ENCODE peak calls at places on chromosomes 11 and 22, in four cellular contexts. E is K562, H is SK-N-SH, L is HepG2. N is an unnamed sample.

GRCh38 chr11:2766166-2766565 is 66.4 kb upstream of the KCNQ1OT1 start:
- DNase-seq in E (no peak), H (no peak), L (no peak), N (no peak)

GRCh38 chr11:65541093-65542010 is 16.5 kb downstream of the SCYL1 start:
- DNase-seq in E (no peak), H (no peak), L (no peak), N (no peak)

GRCh38 chr11:46692450-46692849 is 8.0 kb downstream of the ARHGAP1 start:
- DNase-seq in E (no peak), H (no peak), L (no peak), N (no peak)

GRCh38 chr11:120394119-120394518 is 57.9 kb downstream of the ARHGEF12 start:
- DNase-seq in E (no peak), H (no peak), L (no peak), N (no peak)

GRCh38 chr11:116857316-116857715 is 19.9 kb upstream of the APOA1 start:
- DNase-seq in E (no peak), H (no peak), L (no peak), N (no peak)

GRCh38 chr11:92453055-92453454 is 228.4 kb downstream of the FAT3 start:
- DNase-seq in E (no peak), H (no peak), L (no peak), N (no peak)

GRCh38 chr11:112113539-112114457 is 27.1 kb downstream of the SDHD start:
- DNase-seq in E (peak), H (peak), L (peak), N (no peak)

GRCh38 chr11:90491466-90491865 is 268.6 kb upstream of the CHORDC1 start:
- DNase-seq in E (no peak), H (no peak), L (no peak), N (no peak)

GRCh38 chr11:119198925-119199324 is 7.2 kb upstream of the CBL start:
- DNase-seq in E (no peak), H (no peak), L (no peak), N (no peak)

GRCh38 chr22:41314821-41315220 is 13.5 kb downstream of the ZC3H7B start:
- DNase-seq in E (no peak), H (no peak), L (no peak), N (no peak)

GRCh38 chr22:24954114-24954463 is 1.6 kb downstream of the KIAA1671 start:
- DNase-seq in E (no peak), H (no peak), L (peak), N (no peak)

GRCh38 chr11:48170840-48171233 is 45.8 kb upstream of the OR4B1 start:
- DNase-seq in E (no peak), H (no peak), L (no peak), N (no peak)

GRCh38 chr11:77823775-77824174 is 2.8 kb downstream of the AAMDC start:
- DNase-seq in E (no peak), H (no peak), L (peak), N (no peak)

GRCh38 chr11:27635567-27636037 is 64.7 kb downstream of the BDNF start:
- DNase-seq in E (no peak), H (no peak), L (no peak), N (no peak)

GRCh38 chr22:50531546-50532352 is 1.9 kb upstream of the TYMP start:
- DNase-seq in E (no peak), H (peak), L (no peak), N (no peak)

GRCh38 chr11:102666331-102666957 is 39.1 kb downstream of the MMP27 start:
- DNase-seq in E (peak), H (peak), L (peak), N (peak)

GRCh38 chr22:24021304-24021703 is 10.2 kb downstream of the CABIN1 start:
- DNase-seq in E (no peak), H (no peak), L (no peak), N (no peak)

GRCh38 chr11:119478711-119479285 is 55.8 kb upstream of the THY1 start:
- DNase-seq in E (no peak), H (no peak), L (no peak), N (no peak)

GRCh38 chr11:66011239-66011784 is 496 bp upstream of the CST6 start:
- DNase-seq in E (no peak), H (no peak), L (no peak), N (no peak)

GRCh38 chr11:65589444-65590239 is 6.0 kb downstream of the KCNK7 start:
- DNase-seq in E (peak), H (no peak), L (no peak), N (no peak)

GRCh38 chr11:283405-284080 is 5.3 kb downstream of the NLRP6 start:
- DNase-seq in E (no peak), H (no peak), L (no peak), N (no peak)

GRCh38 chr11:46071091-46071490 is 50.2 kb downstream of the PHF21A start:
- DNase-seq in E (no peak), H (no peak), L (no peak), N (no peak)

GRCh38 chr22:45688606-45689080 is 17.0 kb downstream of the ATXN10 start:
- DNase-seq in E (no peak), H (peak), L (no peak), N (no peak)

GRCh38 chr11:118841469-118842222 is 42.0 kb upstream of the CXCR5 start:
- DNase-seq in E (no peak), H (no peak), L (peak), N (no peak)

GRCh38 chr11:46521947-46522681 is 71.7 kb downstream of the AMBRA1 start:
- DNase-seq in E (no peak), H (no peak), L (no peak), N (no peak)

GRCh38 chr22:44129614-44129976 is 51.1 kb upstream of the PARVG start:
- DNase-seq in E (peak), H (peak), L (no peak), N (no peak)

GRCh38 chr22:24585927-24586546 is 6.8 kb downstream of the LRRC75B start:
- DNase-seq in E (no peak), H (no peak), L (no peak), N (no peak)

GRCh38 chr11:35274909-35275807 is 136.2 kb downstream of the CD44 start:
- DNase-seq in E (no peak), H (no peak), L (peak), N (no peak)

GRCh38 chr11:101336155-101336554 is 206.5 kb upstream of the PGR start:
- DNase-seq in E (no peak), H (no peak), L (no peak), N (no peak)

GRCh38 chr22:27881404-27881803 is 37.7 kb downstream of the PITPNB start:
- DNase-seq in E (no peak), H (no peak), L (no peak), N (no peak)

GRCh38 chr11:2770556-2771301 is 70.9 kb upstream of the KCNQ1OT1 start:
- DNase-seq in E (no peak), H (no peak), L (no peak), N (no peak)

GRCh38 chr11:10075141-10075540 is 218.9 kb downstream of the SBF2 start:
- DNase-seq in E (no peak), H (no peak), L (no peak), N (no peak)

GRCh38 chr22:27629908-27630733 is 171.4 kb downstream of the MN1 start:
- DNase-seq in E (no peak), H (no peak), L (no peak), N (no peak)

GRCh38 chr11:132312161-132312560 is 941.7 kb downstream of the NTM start:
- DNase-seq in E (no peak), H (no peak), L (no peak), N (no peak)

GRCh38 chr11:61334434-61335354 is 1.7 kb downstream of the TKFC start:
- DNase-seq in E (no peak), H (no peak), L (peak), N (no peak)

GRCh38 chr11:126118806-126119205 is 56.1 kb upstream of the CDON start:
- DNase-seq in E (no peak), H (no peak), L (no peak), N (no peak)

GRCh38 chr11:94968334-94968958 is 4.9 kb downstream of the CWC15 start:
- DNase-seq in E (no peak), H (peak), L (peak), N (no peak)

GRCh38 chr11:20112291-20113146 is 47.8 kb downstream of the DBX1 start:
- DNase-seq in E (peak), H (peak), L (no peak), N (peak)

DNA sequence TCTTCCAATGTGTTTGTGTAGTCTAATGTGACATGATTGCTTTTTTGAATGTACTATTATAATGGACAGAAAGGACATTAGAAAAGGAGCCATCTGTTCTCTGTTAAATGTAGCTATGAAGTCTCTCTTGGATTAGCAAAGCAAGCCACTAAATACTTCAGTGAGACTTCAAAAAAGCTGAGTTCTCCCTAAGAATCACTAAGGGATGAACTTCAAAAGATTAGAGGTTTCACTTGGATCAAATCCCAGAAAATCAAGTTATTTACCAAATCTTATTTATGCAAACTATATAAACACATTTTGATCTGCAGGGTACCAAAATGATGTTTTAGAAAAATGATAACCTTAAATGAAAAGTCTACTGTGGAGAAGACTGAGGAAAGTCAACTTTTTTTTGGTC is 82.1 kb upstream of the MTMR2 start:
- DNase-seq in E (no peak), H (no peak), L (no peak), N (no peak)
- TF ChIP-seq CTCF in E (no peak), H (no peak), L (no peak), N (no peak)

DNA sequence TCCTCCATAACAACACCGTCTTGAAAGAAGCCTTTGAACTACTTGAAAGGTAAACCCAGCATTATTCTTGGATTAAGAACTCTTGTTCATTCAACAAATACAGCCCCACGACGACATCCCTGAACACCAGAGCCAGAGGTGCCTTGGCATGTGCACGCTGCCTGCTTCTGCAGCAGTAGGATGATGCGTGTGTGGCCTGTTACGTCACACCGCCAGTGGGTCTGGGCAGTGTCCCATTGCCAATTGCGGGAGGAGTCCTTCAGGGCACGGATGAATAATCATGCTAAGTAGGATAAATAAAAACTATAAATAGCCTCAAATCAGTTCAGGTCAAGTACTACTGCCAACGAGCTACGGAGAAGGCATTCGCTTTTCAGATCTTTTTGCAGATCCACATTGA is 380.5 kb downstream of the SHANK2 start:
- DNase-seq in E (no peak), H (no peak), L (no peak), N (no peak)
- TF ChIP-seq SIN3A in E (no peak), H (no peak), L (no peak), N (no peak)

DNA sequence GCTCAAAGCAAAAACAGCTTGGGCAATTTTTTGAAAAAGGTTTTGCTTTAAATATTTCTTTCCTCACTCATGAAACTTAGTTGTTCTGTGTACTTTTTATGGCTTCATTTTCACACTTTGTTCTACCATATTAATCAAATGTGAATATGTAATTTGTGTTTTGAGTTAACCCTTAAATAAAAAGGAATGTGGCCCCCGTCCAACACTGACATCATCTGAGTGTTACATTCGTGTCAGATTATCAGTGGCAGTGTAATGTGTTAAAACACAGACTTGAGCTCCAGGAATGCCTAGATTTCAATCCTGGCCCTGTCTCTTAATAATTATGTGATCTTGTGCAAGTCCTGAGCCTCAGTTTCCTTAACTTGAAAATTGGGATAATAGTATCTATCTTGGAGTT is 5.6 kb downstream of the RTN3 start:
- DNase-seq in E (no peak), H (no peak), L (no peak), N (no peak)
- H3K4me3 ChIP-seq in E (no peak), H (no peak), L (no peak), N (no peak)

DNA sequence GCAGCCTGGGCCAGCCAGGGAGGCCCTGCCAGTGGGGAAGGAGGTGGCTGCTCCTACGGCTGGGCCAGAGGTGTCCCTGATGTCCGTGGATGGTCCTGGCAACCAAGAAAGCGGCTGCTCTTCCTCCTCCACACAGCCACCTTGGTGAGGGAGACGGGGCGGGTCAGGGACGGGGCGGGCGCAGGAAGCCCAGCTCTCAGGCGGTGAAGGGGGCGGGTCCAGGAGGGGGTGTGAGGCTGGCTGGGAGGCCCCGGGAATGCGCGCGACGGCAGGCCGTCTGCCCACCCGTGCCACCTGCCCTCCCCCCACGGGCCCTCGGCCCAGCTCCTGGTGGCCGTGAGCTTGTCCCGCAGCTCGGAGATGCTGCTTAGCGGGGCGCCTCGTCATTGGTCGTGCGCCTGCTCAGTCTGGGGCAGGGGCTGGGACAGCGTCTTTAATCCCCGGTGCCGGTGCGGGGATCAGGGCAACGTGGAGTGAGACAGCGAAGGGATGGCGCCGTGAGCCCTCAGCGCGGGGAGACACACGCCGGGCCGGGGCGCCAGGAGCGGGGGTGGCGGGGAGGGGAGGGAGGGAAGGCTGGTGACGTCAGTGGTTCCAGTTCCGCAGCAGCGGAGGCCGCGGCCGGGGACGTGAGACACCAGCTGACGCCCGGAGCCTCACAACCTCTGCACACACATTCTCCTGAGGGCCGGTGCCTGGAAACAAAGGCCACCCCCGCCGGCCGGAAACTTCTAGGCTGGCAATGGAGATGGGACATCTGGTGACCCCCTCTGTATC is 6.7 kb upstream of the BRSK2 start:
- DNase-seq in E (peak), H (peak), L (peak), N (no peak)
- TF ChIP-seq CTCF in E (no peak), H (no peak), L (no peak), N (no peak)

DNA sequence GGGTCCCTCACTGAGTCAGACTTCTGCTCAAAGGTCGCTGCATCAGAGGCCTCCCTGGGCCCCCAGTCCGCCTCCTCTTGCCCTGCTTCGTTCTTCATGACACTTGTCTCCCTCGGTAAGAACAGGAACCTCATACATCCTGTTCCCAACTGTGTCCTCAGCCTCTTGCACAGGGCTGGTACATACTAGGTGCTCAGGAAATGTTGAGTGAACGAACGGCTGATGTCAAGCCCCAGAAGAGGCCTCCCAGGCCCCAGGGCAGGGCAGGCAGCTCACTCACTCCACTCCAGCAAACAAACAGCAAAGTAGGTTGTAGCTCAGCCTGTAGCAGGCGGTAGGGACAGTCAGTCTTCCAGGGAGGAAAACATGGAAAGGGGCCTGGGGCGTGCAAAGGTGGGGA is 17.2 kb downstream of the SYNGR1 start:
- DNase-seq in E (no peak), H (no peak), L (no peak), N (no peak)
- TF ChIP-seq SIN3A in E (no peak), H (no peak), L (no peak), N (no peak)

GRCh38 chr22:37805878-37806277 is 1.9 kb upstream of the GCAT start:
- DNase-seq in E (no peak), H (no peak), L (no peak), N (no peak)

GRCh38 chr22:37806409-37807338 is 1.1 kb upstream of the GCAT start:
- DNase-seq in E (no peak), H (peak), L (peak), N (no peak)

GRCh38 chr22:37804502-37804885 is 3.2 kb upstream of the GCAT start:
- DNase-seq in E (no peak), H (peak), L (no peak), N (no peak)

GRCh38 chr22:37803636-37804371 is 3.9 kb upstream of the GCAT start:
- DNase-seq in E (no peak), H (no peak), L (no peak), N (no peak)

DNA sequence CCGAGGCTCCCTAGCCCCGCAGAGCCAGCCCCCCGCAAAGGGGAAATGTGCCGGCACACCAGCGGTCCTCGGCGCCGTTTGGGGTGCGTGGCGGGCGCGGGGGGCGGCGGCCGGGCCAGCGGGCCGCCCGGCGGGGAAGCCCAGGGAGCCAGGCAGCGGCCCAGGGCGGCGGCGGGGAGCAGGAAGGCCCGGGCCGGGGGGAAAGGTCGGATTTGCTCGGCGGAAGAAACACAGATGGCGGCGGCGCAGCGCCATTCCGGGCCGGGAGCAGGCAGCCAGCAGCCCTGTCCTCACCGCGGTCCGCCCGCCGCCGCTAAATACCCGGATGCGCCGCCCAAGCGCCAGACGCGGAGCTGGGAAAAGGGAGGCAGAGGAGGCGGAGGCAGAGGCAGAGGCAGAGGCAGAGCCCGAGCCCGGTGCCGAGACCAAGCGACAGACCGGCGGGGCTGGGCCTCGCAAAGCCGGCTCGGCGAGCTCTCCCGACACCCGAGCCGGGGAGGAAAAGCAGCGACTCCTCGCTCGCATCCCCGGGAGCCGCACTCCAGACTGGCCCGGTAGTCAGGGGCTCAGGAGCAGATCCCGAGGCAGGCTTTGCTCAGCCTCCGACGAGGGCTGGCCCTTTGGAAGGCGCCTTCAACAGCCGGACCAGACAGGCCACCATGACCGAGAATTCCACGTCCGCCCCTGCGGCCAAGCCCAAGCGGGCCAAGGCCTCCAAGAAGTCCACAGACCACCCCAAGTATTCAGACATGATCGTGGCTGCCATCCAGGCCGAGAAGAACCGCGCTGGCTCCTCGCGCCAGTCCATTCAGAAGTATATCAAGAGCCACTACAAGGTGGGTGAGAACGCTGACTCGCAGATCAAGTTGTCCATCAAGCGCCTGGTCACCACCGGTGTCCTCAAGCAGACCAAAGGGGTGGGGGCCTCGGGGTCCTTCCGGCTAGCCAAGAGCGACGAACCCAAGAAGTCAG is 2.6 kb upstream of the GCAT start:
- DNase-seq in E (no peak), H (peak), L (peak), N (no peak)
- H3K4me3 ChIP-seq in E (no peak), H (peak), L (peak), N (peak)

DNA sequence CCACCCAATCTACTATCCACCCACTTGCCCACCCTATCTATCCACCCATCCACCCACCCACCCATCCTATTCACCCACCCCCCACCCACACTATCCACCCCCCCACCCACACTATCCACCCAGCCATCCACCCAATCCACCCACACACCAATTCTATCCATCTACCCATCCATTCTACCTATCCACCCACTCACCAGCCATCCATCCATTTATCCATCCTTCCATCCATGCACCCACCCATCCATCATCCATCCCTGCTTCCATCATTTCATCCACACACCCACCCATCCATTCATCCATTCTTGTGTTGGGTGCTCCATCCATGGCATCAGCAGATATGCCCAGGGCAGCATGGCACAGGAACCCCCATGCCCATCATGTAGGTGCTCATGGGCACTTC is 1206.6 kb downstream of the BRD1 start:
- DNase-seq in E (no peak), H (no peak), L (no peak), N (no peak)
- TF ChIP-seq CTCF in E (no peak), H (no peak), L (no peak), N (no peak)

GRCh38 chr11:74646215-74646614 is 53.8 kb downstream of the POLD3 start:
- DNase-seq in E (no peak), H (peak), L (no peak), N (no peak)
- TF ChIP-seq SIN3A in E (no peak), H (no peak), L (no peak), N (no peak)

N was measured in Panc1.